ENCODE peak calls at places on chromosomes 13 and 19, in six cellular contexts. H, F, R, D, A and J are unnamed samples.

GRCh38 chr13:81602236-81602635 is 1261.3 kb upstream of the SPRY2 start:
- DNase-seq in D (no peak), H (no peak), R (no peak), F (no peak), A (no peak), J (no peak)

GRCh38 chr13:63481334-63481733 is 2065.7 kb upstream of the PCDH20 start:
- DNase-seq in F (no peak), R (no peak), A (peak), D (no peak), H (no peak), J (no peak)

GRCh38 chr19:21468791-21469190 is 36.6 kb upstream of the ZNF429 start:
- DNase-seq in D (no peak), F (no peak), A (no peak), H (no peak), R (no peak), J (no peak)

GRCh38 chr19:14686411-14686810 is 3.4 kb upstream of the ZNF333 start:
- DNase-seq in D (no peak), R (no peak), F (no peak), A (peak), H (no peak), J (no peak)

GRCh38 chr19:34838248-34838647 is 65.2 kb upstream of the ZNF599 start:
- DNase-seq in A (peak), D (no peak), H (peak), F (no peak), R (no peak), J (no peak)

GRCh38 chr13:94006271-94006670 is 473.2 kb downstream of the DCT start:
- DNase-seq in D (no peak), H (no peak), F (no peak), A (no peak), R (no peak), J (no peak)

GRCh38 chr19:7603919-7604318 is 8.3 kb downstream of the CAMSAP3 start:
- DNase-seq in D (no peak), F (no peak), A (no peak), R (no peak), H (no peak), J (no peak)

GRCh38 chr13:18949970-18950369 is 231.7 kb downstream of the TUBA3C start:
- DNase-seq in R (no peak), A (no peak), F (no peak), D (no peak), H (no peak), J (no peak)

GRCh38 chr19:11479090-11479469 is 1.8 kb downstream of the ELAVL3 start:
- DNase-seq in R (no peak), F (no peak), A (no peak), H (no peak), D (no peak), J (no peak)

GRCh38 chr13:41413907-41414306 is 43.4 kb upstream of the RGCC start:
- DNase-seq in R (no peak), A (no peak), F (no peak), D (no peak), H (no peak), J (no peak)

GRCh38 chr13:46342538-46342937 is 44.5 kb downstream of the RUBCNL start:
- DNase-seq in H (no peak), A (no peak), R (no peak), D (no peak), F (no peak), J (no peak)

GRCh38 chr13:76936736-76937135 is 11.6 kb upstream of the ACOD1 start:
- DNase-seq in H (no peak), A (no peak), F (no peak), R (no peak), D (no peak), J (no peak)

GRCh38 chr13:23488442-23488841 is 54.9 kb upstream of the SACS start:
- DNase-seq in A (peak), D (no peak), R (no peak), H (no peak), F (no peak), J (no peak)

GRCh38 chr19:58361900-58362271 is 665 bp downstream of the ZNF497 start:
- DNase-seq in D (peak), A (peak), R (no peak), H (peak), F (peak), J (no peak)

GRCh38 chr19:47786566-47786965 is 8.1 kb downstream of the SELENOW start:
- DNase-seq in F (no peak), H (no peak), R (no peak), A (no peak), D (no peak), J (no peak)

GRCh38 chr19:3830841-3831589 is 37.8 kb downstream of the ZFR2 start:
- DNase-seq in D (no peak), R (no peak), H (no peak), F (no peak), A (no peak), J (no peak)

GRCh38 chr13:28611654-28612131 is 47.2 kb upstream of the POMP start:
- DNase-seq in R (no peak), D (no peak), H (no peak), F (no peak), A (peak), J (no peak)

GRCh38 chr13:111906816-111907215 is 160.1 kb upstream of the SOX1 start:
- DNase-seq in D (no peak), H (no peak), R (no peak), A (no peak), F (no peak), J (no peak)

GRCh38 chr19:46718157-46718933 is 1.4 kb upstream of the PRKD2 start:
- DNase-seq in A (no peak), D (no peak), H (peak), R (peak), F (no peak), J (no peak)

GRCh38 chr13:84648069-84648640 is 765.9 kb upstream of the SLITRK1 start:
- DNase-seq in R (no peak), F (no peak), A (peak), D (no peak), H (no peak), J (no peak)

GRCh38 chr13:52345631-52346251 is 60.2 kb downstream of the THSD1 start:
- DNase-seq in H (no peak), A (no peak), D (no peak), F (no peak), R (no peak), J (no peak)

GRCh38 chr19:21519488-21519887 is 14.1 kb downstream of the ZNF429 start:
- DNase-seq in D (no peak), F (no peak), R (no peak), H (no peak), A (peak), J (no peak)

GRCh38 chr13:109224033-109224432 is 562.4 kb downstream of the IRS2 start:
- DNase-seq in D (no peak), H (no peak), F (no peak), R (no peak), A (no peak), J (no peak)

GRCh38 chr19:54431255-54431838 is 16.1 kb downstream of the TTYH1 start:
- DNase-seq in R (no peak), A (peak), D (no peak), F (peak), H (peak), J (no peak)

GRCh38 chr19:16851031-16851712 is 22.0 kb downstream of the SIN3B start:
- DNase-seq in H (no peak), R (no peak), F (no peak), A (no peak), D (no peak), J (no peak)

DNA sequence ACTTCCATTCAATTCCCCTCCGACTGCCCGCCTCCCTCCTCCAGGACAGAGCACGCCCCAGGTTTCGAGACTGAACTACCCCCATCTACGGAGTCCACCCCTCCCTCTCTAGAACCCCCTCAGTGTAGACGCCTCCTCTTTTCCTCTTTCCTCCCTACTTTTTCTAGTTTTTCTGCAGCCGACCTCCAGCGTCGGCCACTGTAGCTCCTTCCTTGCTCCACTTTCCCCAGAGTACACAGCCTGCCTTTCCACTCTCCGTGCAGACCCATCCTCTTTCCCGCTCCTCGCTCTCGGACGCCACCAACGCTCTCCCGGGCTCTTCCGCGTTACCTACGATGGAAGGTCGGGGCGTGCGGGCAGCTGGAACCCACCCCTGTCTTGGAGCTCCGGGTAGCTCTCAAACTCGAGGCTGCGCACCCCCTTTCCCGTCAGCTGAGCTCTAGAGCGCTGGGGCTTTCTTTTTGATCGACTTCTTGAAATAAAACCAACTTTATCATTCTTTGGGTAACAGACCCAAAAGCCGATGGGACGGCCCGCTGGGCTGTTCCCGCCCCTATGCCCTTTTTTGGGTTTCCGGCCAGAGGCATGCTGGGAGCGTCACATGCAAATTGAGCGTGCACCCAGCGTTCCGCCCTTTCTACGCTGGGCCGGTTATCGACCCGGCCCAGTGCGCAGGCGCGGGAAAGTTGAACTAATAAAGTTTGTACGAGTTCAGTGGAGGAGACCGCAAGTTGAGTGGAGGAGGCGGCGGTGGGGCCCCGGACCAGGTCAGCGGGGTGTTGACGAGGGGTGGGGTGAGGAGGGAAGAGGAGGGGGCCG is at the start of the genes BCL2L12 and IRF3:
- DNase-seq in D (peak), F (peak), A (peak), R (peak), H (peak), J (peak)
- TF ChIP-seq CTCF in D (no peak), F (no peak), A (no peak), R (no peak), H (no peak), J (no peak)

GRCh38 chr13:110486061-110486780 is 75.3 kb downstream of the RAB20 start:
- DNase-seq in H (no peak), F (no peak), R (no peak), D (no peak), A (no peak), J (no peak)
- TF ChIP-seq CTCF in H (no peak), F (no peak), R (no peak), D (no peak), A (no peak), J (no peak)

GRCh38 chr19:42635233-42635539 is 40.5 kb upstream of the CEACAM8 start:
- DNase-seq in H (no peak), R (no peak), F (no peak), A (no peak), D (no peak), J (no peak)
- TF ChIP-seq CTCF in H (no peak), R (no peak), F (no peak), A (no peak), D (no peak), J (no peak)

GRCh38 chr19:19113040-19113541 is 25.2 kb downstream of the TMEM161A start:
- DNase-seq in H (no peak), A (peak), R (no peak), F (no peak), D (no peak), J (no peak)
- TF ChIP-seq CTCF in H (no peak), A (no peak), R (no peak), F (no peak), D (no peak), J (no peak)

GRCh38 chr19:56080669-56081401 is 40.3 kb downstream of the ZNF787 start:
- DNase-seq in H (peak), R (peak), F (peak), A (peak), D (peak), J (peak)
- TF ChIP-seq CTCF in H (no peak), R (peak), F (no peak), A (peak), D (no peak), J (peak)

DNA sequence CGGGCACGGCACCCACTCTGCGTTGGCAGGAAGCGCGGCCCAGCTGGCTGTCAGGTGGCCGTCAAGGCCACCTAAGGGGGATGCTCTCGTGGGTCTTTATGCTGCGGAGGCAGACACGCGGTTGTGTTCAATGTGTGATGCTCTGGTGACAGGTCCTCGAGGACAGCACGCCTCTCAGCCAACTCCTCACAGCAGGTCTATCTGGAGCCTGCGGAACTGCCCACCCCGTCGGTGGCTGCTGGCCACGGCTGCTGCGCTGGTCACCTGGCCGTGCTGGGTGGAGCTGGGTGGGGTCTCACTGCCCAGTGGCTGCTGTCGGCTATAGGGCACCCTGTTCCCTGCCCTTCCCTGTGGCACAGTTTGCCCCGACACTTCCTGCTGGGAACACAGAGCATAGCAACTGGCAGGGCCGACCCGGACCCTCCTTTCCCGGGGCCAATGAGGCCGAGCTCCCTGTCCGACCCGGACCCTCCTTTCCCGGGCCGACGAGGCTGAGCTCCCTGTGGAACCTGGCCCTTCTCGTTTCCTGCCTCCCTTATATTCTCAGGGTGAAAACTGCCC is 14.3 kb upstream of the F7 start:
- DNase-seq in A (no peak), D (no peak), R (no peak), H (no peak), F (no peak), J (no peak)
- TF ChIP-seq CTCF in A (no peak), D (no peak), R (no peak), H (no peak), F (no peak), J (no peak)

GRCh38 chr13:80339841-80340642 is 884 bp downstream of the SPRY2 start:
- DNase-seq in H (peak), R (peak), A (peak), F (peak), D (peak), J (peak)

GRCh38 chr13:80341771-80342271 is 895 bp upstream of the SPRY2 start:
- DNase-seq in H (no peak), F (peak), R (peak), A (peak), D (no peak), J (no peak)

GRCh38 chr13:80342541-80343371 is 1.8 kb upstream of the SPRY2 start:
- DNase-seq in R (peak), D (peak), A (peak), F (peak), H (peak), J (peak)

GRCh38 chr13:80340643-80341097 is 256 bp downstream of the SPRY2 start:
- DNase-seq in D (no peak), R (no peak), H (no peak), F (peak), A (no peak), J (no peak)

DNA sequence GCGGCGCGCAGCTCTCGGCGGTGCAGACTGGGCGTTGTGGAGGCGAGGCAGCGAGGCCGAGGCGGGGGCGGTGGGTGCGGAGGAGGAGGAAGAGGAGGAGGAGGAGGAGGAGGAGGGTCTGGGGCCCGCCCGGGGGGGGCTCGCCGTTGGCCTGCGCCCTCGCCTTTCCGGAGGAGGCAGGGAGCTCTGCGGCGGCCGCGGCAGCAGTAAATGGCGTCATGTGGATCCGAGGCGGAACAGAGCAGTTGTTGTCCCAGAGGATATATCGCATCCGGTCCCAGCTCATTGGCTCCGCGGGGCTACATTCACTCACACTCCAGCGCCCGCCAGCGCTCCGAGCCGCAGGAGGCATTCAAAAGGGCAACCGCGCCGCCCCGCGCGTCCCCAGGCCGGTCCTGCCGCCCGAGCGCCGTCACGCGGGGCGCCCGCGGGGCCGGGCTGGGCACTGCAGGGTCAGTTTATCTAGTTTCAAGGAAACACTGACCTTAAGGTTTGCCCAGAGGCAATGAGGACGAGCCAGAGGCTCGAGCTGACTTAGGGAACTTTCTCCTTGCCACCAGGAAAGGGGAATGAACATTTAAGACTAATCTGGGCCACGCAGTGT is at the start of gene SPRY2:
- DNase-seq in R (peak), H (peak), A (peak), D (peak), F (peak), J (peak)
- TF ChIP-seq CTCF in R (peak), H (no peak), A (no peak), D (no peak), F (no peak), J (no peak)

GRCh38 chr19:18418034-18418724 is 1.0 kb upstream of the SSBP4 start:
- DNase-seq in R (no peak), F (no peak), D (no peak), A (no peak), H (no peak), J (peak)

GRCh38 chr19:18418725-18419194 is 438 bp upstream of the SSBP4 start:
- DNase-seq in A (no peak), R (peak), D (no peak), H (no peak), F (no peak), J (peak)

GRCh38 chr19:18420931-18421330 is 1.7 kb downstream of the SSBP4 start:
- DNase-seq in F (no peak), A (no peak), H (no peak), R (no peak), D (no peak), J (no peak)

GRCh38 chr19:18419699-18420460 is 682 bp downstream of the SSBP4 start:
- DNase-seq in F (no peak), R (peak), A (no peak), H (no peak), D (no peak), J (peak)

GRCh38 chr19:18419195-18419698 is at the start of gene SSBP4:
- DNase-seq in H (peak), A (peak), D (no peak), F (no peak), R (peak), J (peak)
- TF ChIP-seq CTCF in H (no peak), A (no peak), D (no peak), F (no peak), R (no peak), J (peak)

GRCh38 chr19:51663650-51664049 is 17.0 kb upstream of the SIGLEC14 start:
- DNase-seq in F (no peak), D (no peak), R (no peak), H (no peak), A (no peak), J (no peak)

GRCh38 chr19:51664131-51664530 is 17.5 kb upstream of the SIGLEC14 start:
- DNase-seq in A (no peak), R (no peak), D (no peak), F (no peak), H (no peak), J (no peak)

GRCh38 chr19:51664997-51665396 is 18.4 kb upstream of the SIGLEC14 start:
- DNase-seq in F (no peak), A (peak), R (no peak), D (no peak), H (no peak), J (no peak)

DNA sequence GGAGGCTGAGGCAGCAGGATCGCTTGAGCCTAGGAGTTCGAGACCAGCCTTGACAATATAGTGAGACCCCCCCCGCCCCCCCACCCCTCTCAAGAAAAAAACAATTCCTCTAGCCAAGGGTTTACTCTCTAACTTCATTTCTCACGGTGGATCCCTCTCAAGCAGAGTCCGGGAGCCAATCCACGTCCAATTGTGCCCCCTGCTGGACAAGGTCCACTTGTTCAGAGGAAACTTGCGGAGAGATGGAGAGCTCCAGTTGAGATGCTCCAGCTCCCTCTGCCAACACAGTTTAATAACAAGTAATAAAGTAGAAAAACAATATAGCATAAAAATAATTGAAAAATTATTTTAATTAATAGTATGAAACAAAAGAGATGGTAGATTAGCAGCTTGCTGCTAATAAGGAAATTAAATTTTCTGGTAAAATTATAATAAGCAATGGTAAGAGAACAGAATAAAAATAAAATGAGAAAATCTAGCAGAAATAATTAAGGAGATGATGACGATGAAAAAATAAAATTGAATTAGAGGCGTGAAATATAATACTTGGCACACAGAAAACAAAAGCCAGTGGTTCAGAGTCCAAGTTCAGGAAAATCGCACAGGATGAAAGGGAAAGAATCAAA is 14.5 kb upstream of the SIGLEC14 start:
- DNase-seq in F (peak), H (peak), A (peak), D (peak), R (peak), J (peak)
- TF ChIP-seq CTCF in F (peak), H (no peak), A (peak), D (no peak), R (peak), J (peak)

GRCh38 chr19:12799723-12800343 is 1.8 kb downstream of the PRDX2 start:
- DNase-seq in F (no peak), D (no peak), H (no peak), A (no peak), R (no peak), J (no peak)

GRCh38 chr19:12802267-12803106 is 618 bp downstream of the THSD8 start:
- DNase-seq in R (peak), D (no peak), A (no peak), H (no peak), F (no peak), J (no peak)

GRCh38 chr19:12800344-12800732 is 1.3 kb downstream of the PRDX2 start:
- DNase-seq in A (no peak), R (no peak), D (no peak), F (no peak), H (no peak), J (no peak)

GRCh38 chr19:12800873-12801465 is 631 bp downstream of the PRDX2 start:
- DNase-seq in F (no peak), R (peak), H (no peak), A (no peak), D (no peak), J (peak)

GRCh38 chr19:12801466-12802266 is at the start of the genes PRDX2 and THSD8:
- DNase-seq in D (peak), F (peak), A (peak), H (peak), R (peak), J (peak)
- TF ChIP-seq CTCF in D (no peak), F (no peak), A (no peak), H (no peak), R (no peak), J (no peak)